ENCODE peak calls at places on chromosomes 13 and 19, in four cellular contexts. G, K, J and W are unnamed samples.

GRCh38 chr19:51380379-51380778 is 7.4 kb downstream of the LIM2 start:
- DNase-seq in G (no peak), K (no peak), J (no peak), W (no peak)

GRCh38 chr13:91136806-91137205 is 210.7 kb upstream of the MIR17HG start:
- DNase-seq in G (no peak), K (no peak), J (no peak), W (no peak)

GRCh38 chr13:79674765-79675515 is 194.0 kb downstream of the NDFIP2 start:
- DNase-seq in G (peak; percentile 49), K (no peak), J (no peak), W (no peak)

GRCh38 chr13:35630551-35631275 is 154.2 kb upstream of the MAB21L1 start:
- DNase-seq in G (no peak), K (peak; percentile 36), J (no peak), W (peak; percentile 8)

GRCh38 chr19:33177417-33177976 is 16.6 kb upstream of the LRP3 start:
- DNase-seq in G (no peak), K (peak; percentile 92), J (peak; percentile 72), W (peak; percentile 55)

GRCh38 chr13:113903361-113903760 is 39.5 kb upstream of the GAS6 start:
- DNase-seq in G (no peak), K (no peak), J (no peak), W (no peak)

GRCh38 chr19:38267780-38268430 is 3.5 kb downstream of the SPINT2 start:
- DNase-seq in G (no peak), K (no peak), J (no peak), W (no peak)

GRCh38 chr13:68927387-68928026 is 1180.1 kb upstream of the ATXN8OS start:
- DNase-seq in G (no peak), K (no peak), J (no peak), W (no peak)

GRCh38 chr19:47483800-47484690 is at the start of gene KPTN:
- DNase-seq in G (peak; percentile 40), K (peak; percentile 97), J (peak; percentile 81), W (peak; percentile 96)

GRCh38 chr13:27296496-27296895 is 25.9 kb downstream of the RASL11A start:
- DNase-seq in G (no peak), K (no peak), J (no peak), W (no peak)

GRCh38 chr13:42893346-42893745 is 98.7 kb downstream of the EPSTI1 start:
- DNase-seq in G (no peak), K (no peak), J (no peak), W (no peak)

GRCh38 chr19:55188620-55189019 is 8.5 kb upstream of the SYT5 start:
- DNase-seq in G (no peak), K (no peak), J (no peak), W (no peak)

GRCh38 chr13:26628706-26629105 is 71.2 kb downstream of the WASF3 start:
- DNase-seq in G (no peak), K (peak; percentile 16), J (no peak), W (no peak)

GRCh38 chr19:40778865-40779284 is 828 bp downstream of the RAB4B start:
- DNase-seq in G (no peak), K (peak; percentile 41), J (no peak), W (no peak)

GRCh38 chr13:113904411-113904810 is 40.5 kb upstream of the GAS6 start:
- DNase-seq in G (no peak), K (peak; percentile 36), J (no peak), W (peak; percentile 59)

GRCh38 chr13:41499452-41499851 is 42.1 kb downstream of the RGCC start:
- DNase-seq in G (no peak), K (no peak), J (no peak), W (no peak)

GRCh38 chr13:46385946-46386345 is 1.1 kb downstream of the RUBCNL start:
- DNase-seq in G (no peak), K (no peak), J (no peak), W (peak; percentile 44)

GRCh38 chr13:77810430-77810829 is 108.2 kb downstream of the EDNRB start:
- DNase-seq in G (no peak), K (peak; percentile 8), J (no peak), W (peak; percentile 21)

GRCh38 chr19:51440846-51441409 is 17.3 kb downstream of the SIGLEC8 start:
- DNase-seq in G (no peak), K (peak; percentile 47), J (no peak), W (no peak)

GRCh38 chr13:62320731-62321130 is 905.1 kb upstream of the PCDH20 start:
- DNase-seq in G (no peak), K (no peak), J (no peak), W (no peak)

GRCh38 chr19:56080669-56081401 is 40.3 kb downstream of the ZNF787 start:
- DNase-seq in G (no peak), K (peak; percentile 88), J (peak; percentile 57), W (peak; percentile 92)

GRCh38 chr19:46789371-46789770 is 977 bp upstream of the SLC1A5 start:
- DNase-seq in G (no peak), K (no peak), J (no peak), W (no peak)

GRCh38 chr13:95044452-95045205 is 256.6 kb downstream of the ABCC4 start:
- DNase-seq in G (no peak), K (no peak), J (no peak), W (no peak)

GRCh38 chr13:39415403-39415802 is 187.6 kb downstream of the LHFPL6 start:
- DNase-seq in G (no peak), K (peak; percentile 37), J (no peak), W (no peak)

GRCh38 chr13:109892101-109892500 is 105.7 kb upstream of the IRS2 start:
- DNase-seq in G (no peak), K (no peak), J (no peak), W (no peak)

GRCh38 chr13:95404141-95404882 is 103.1 kb upstream of the ABCC4 start:
- DNase-seq in G (no peak), K (peak; percentile 90), J (peak; percentile 68), W (peak; percentile 78)

GRCh38 chr13:71358218-71358617 is 508.8 kb downstream of the DACH1 start:
- DNase-seq in G (peak; percentile 48), K (no peak), J (no peak), W (no peak)

GRCh38 chr13:73940098-73940497 is 194.1 kb downstream of the KLF12 start:
- DNase-seq in G (no peak), K (no peak), J (no peak), W (no peak)

GRCh38 chr19:47190167-47190727 is 40.8 kb downstream of the BBC3 start:
- DNase-seq in G (no peak), K (no peak), J (peak; percentile 54), W (no peak)

GRCh38 chr19:42092350-42092749 is 16.4 kb downstream of the ZNF574 start:
- DNase-seq in G (no peak), K (peak; percentile 50), J (no peak), W (peak; percentile 57)

GRCh38 chr19:30566681-30567420 is 194.7 kb downstream of the ZNF536 start:
- DNase-seq in G (no peak), K (no peak), J (no peak), W (no peak)

GRCh38 chr13:52738719-52739467 is 727 bp downstream of the CNMD start:
- DNase-seq in G (no peak), K (peak; percentile 44), J (no peak), W (peak; percentile 80)

GRCh38 chr13:98214008-98214643 is 37.1 kb upstream of the RNF113B start:
- DNase-seq in G (no peak), K (no peak), J (no peak), W (no peak)

GRCh38 chr13:64057372-64058020 is 2641.8 kb upstream of the PCDH20 start:
- DNase-seq in G (no peak), K (no peak), J (no peak), W (no peak)

GRCh38 chr19:14722127-14722526 is 32.3 kb downstream of the ZNF333 start:
- DNase-seq in G (no peak), K (no peak), J (no peak), W (no peak)

GRCh38 chr19:2811221-2811722 is 8.4 kb upstream of the ZNF554 start:
- DNase-seq in G (no peak), K (no peak), J (no peak), W (peak; percentile 37)

GRCh38 chr13:78976696-78977095 is 317.7 kb upstream of the OBI1 start:
- DNase-seq in G (no peak), K (no peak), J (no peak), W (no peak)

GRCh38 chr19:49165111-49165750 is 7.6 kb downstream of the TRPM4 start:
- DNase-seq in G (no peak), K (no peak), J (no peak), W (no peak)